ENCODE peak calls at places on chromosomes 12 and 14, in five cellular contexts. One of them, this sample, is unnamed.

GRCh38 chr12:90017316-90017715 is 308.7 kb upstream of the ATP2B1 start:
- DNase-seq in activated CD8-positive, alpha-beta memory T cell treated with anti-CD3 and anti-CD28 coated beads for 1 hour: no peak
- DNase-seq in NCI-H748 treated with DMSO at 0.1 percent for 48 hours: no peak
- DNase-seq in hepatic stellate cell: no peak
- DNase-seq in WTC11: no peak
- DNase-seq in this sample: no peak

GRCh38 chr12:50057000-50057841 is at the start of gene ASIC1:
- DNase-seq in activated CD8-positive, alpha-beta memory T cell treated with anti-CD3 and anti-CD28 coated beads for 1 hour: no peak
- DNase-seq in NCI-H748 treated with DMSO at 0.1 percent for 48 hours: peak; percentile 22
- DNase-seq in hepatic stellate cell: peak; percentile 76
- DNase-seq in WTC11: peak; percentile 77
- DNase-seq in this sample: no peak

GRCh38 chr14:104206281-104206904 is 68.0 kb downstream of the KIF26A start:
- DNase-seq in activated CD8-positive, alpha-beta memory T cell treated with anti-CD3 and anti-CD28 coated beads for 1 hour: no peak
- DNase-seq in NCI-H748 treated with DMSO at 0.1 percent for 48 hours: no peak
- DNase-seq in hepatic stellate cell: no peak
- DNase-seq in WTC11: no peak
- DNase-seq in this sample: no peak

GRCh38 chr12:116661341-116661740 is 76.5 kb downstream of the SPRING1 start:
- DNase-seq in activated CD8-positive, alpha-beta memory T cell treated with anti-CD3 and anti-CD28 coated beads for 1 hour: no peak
- DNase-seq in NCI-H748 treated with DMSO at 0.1 percent for 48 hours: no peak
- DNase-seq in hepatic stellate cell: no peak
- DNase-seq in WTC11: no peak
- DNase-seq in this sample: no peak

GRCh38 chr12:5096241-5096880 is 52.7 kb downstream of the KCNA5 start:
- DNase-seq in activated CD8-positive, alpha-beta memory T cell treated with anti-CD3 and anti-CD28 coated beads for 1 hour: no peak
- DNase-seq in NCI-H748 treated with DMSO at 0.1 percent for 48 hours: no peak
- DNase-seq in hepatic stellate cell: peak; percentile 91
- DNase-seq in WTC11: no peak
- DNase-seq in this sample: no peak

GRCh38 chr14:100747021-100747586 is 20.4 kb downstream of the DLK1 start:
- DNase-seq in activated CD8-positive, alpha-beta memory T cell treated with anti-CD3 and anti-CD28 coated beads for 1 hour: no peak
- DNase-seq in NCI-H748 treated with DMSO at 0.1 percent for 48 hours: peak; percentile 17
- DNase-seq in hepatic stellate cell: no peak
- DNase-seq in WTC11: no peak
- DNase-seq in this sample: no peak

GRCh38 chr12:88960213-88960878 is 380.1 kb upstream of the KITLG start:
- DNase-seq in activated CD8-positive, alpha-beta memory T cell treated with anti-CD3 and anti-CD28 coated beads for 1 hour: no peak
- DNase-seq in NCI-H748 treated with DMSO at 0.1 percent for 48 hours: no peak
- DNase-seq in hepatic stellate cell: no peak
- DNase-seq in WTC11: no peak
- DNase-seq in this sample: no peak

GRCh38 chr14:98803196-98803595 is 468.8 kb downstream of the BCL11B start:
- DNase-seq in activated CD8-positive, alpha-beta memory T cell treated with anti-CD3 and anti-CD28 coated beads for 1 hour: no peak
- DNase-seq in NCI-H748 treated with DMSO at 0.1 percent for 48 hours: no peak
- DNase-seq in hepatic stellate cell: no peak
- DNase-seq in WTC11: no peak
- DNase-seq in this sample: no peak

GRCh38 chr14:83992857-83993256 is 1537.1 kb upstream of the FLRT2 start:
- DNase-seq in activated CD8-positive, alpha-beta memory T cell treated with anti-CD3 and anti-CD28 coated beads for 1 hour: no peak
- DNase-seq in NCI-H748 treated with DMSO at 0.1 percent for 48 hours: no peak
- DNase-seq in hepatic stellate cell: no peak
- DNase-seq in WTC11: no peak
- DNase-seq in this sample: no peak

GRCh38 chr12:58425481-58426392 is 484.4 kb downstream of the ATP23 start:
- DNase-seq in activated CD8-positive, alpha-beta memory T cell treated with anti-CD3 and anti-CD28 coated beads for 1 hour: no peak
- DNase-seq in NCI-H748 treated with DMSO at 0.1 percent for 48 hours: peak; percentile 81
- DNase-seq in hepatic stellate cell: peak; percentile 47
- DNase-seq in WTC11: peak; percentile 46
- DNase-seq in this sample: no peak

GRCh38 chr14:76918751-76919421 is 92.7 kb downstream of the LRRC74A start:
- DNase-seq in activated CD8-positive, alpha-beta memory T cell treated with anti-CD3 and anti-CD28 coated beads for 1 hour: no peak
- DNase-seq in NCI-H748 treated with DMSO at 0.1 percent for 48 hours: peak; percentile 23
- DNase-seq in hepatic stellate cell: peak; percentile 96
- DNase-seq in WTC11: peak; percentile 53
- DNase-seq in this sample: no peak

GRCh38 chr14:98756749-98757148 is 515.2 kb downstream of the BCL11B start:
- DNase-seq in activated CD8-positive, alpha-beta memory T cell treated with anti-CD3 and anti-CD28 coated beads for 1 hour: no peak
- DNase-seq in NCI-H748 treated with DMSO at 0.1 percent for 48 hours: no peak
- DNase-seq in hepatic stellate cell: no peak
- DNase-seq in WTC11: no peak
- DNase-seq in this sample: no peak

GRCh38 chr12:5236022-5236421 is 192.3 kb downstream of the KCNA5 start:
- DNase-seq in activated CD8-positive, alpha-beta memory T cell treated with anti-CD3 and anti-CD28 coated beads for 1 hour: no peak
- DNase-seq in NCI-H748 treated with DMSO at 0.1 percent for 48 hours: no peak
- DNase-seq in hepatic stellate cell: no peak
- DNase-seq in WTC11: no peak
- DNase-seq in this sample: no peak